ENCODE peak calls at places on chromosome 18, in four cellular contexts. One of them, this sample, is unnamed.

GRCh38 chr18:79927597-79928562 is 23.6 kb downstream of the SLC66A2 start:
- DNase-seq in GM23338: no peak
- DNase-seq in OCI-LY7: no peak
- DNase-seq in lower lobe of right lung: peak
- DNase-seq in this sample: no peak

GRCh38 chr18:22674300-22674699 is 256.6 kb upstream of the CTAGE1 start:
- DNase-seq in GM23338: no peak
- DNase-seq in OCI-LY7: no peak
- DNase-seq in lower lobe of right lung: no peak
- DNase-seq in this sample: peak

GRCh38 chr18:7824970-7825369 is 257.9 kb downstream of the PTPRM start:
- DNase-seq in GM23338: no peak
- DNase-seq in OCI-LY7: no peak
- DNase-seq in lower lobe of right lung: no peak
- DNase-seq in this sample: no peak

GRCh38 chr18:21307578-21307977 is 65.5 kb downstream of the GREB1L start:
- DNase-seq in GM23338: no peak
- DNase-seq in OCI-LY7: no peak
- DNase-seq in lower lobe of right lung: no peak
- DNase-seq in this sample: no peak

GRCh38 chr18:35248429-35248828 is 7.6 kb downstream of the ZNF397 start:
- DNase-seq in GM23338: no peak
- DNase-seq in OCI-LY7: no peak
- DNase-seq in lower lobe of right lung: no peak
- DNase-seq in this sample: no peak

GRCh38 chr18:59428018-59428417 is 69.0 kb upstream of the LMAN1 start:
- DNase-seq in GM23338: no peak
- DNase-seq in OCI-LY7: no peak
- DNase-seq in lower lobe of right lung: no peak
- DNase-seq in this sample: no peak

GRCh38 chr18:39274535-39274934 is 1708.9 kb upstream of the CELF4 start:
- DNase-seq in GM23338: no peak
- DNase-seq in OCI-LY7: no peak
- DNase-seq in lower lobe of right lung: no peak
- DNase-seq in this sample: no peak

GRCh38 chr18:74281639-74282358 is 10.0 kb downstream of the CYB5A start:
- DNase-seq in GM23338: no peak
- DNase-seq in OCI-LY7: no peak
- DNase-seq in lower lobe of right lung: no peak
- DNase-seq in this sample: no peak

GRCh38 chr18:79299711-79300110 is 96.0 kb upstream of the NFATC1 start:
- DNase-seq in GM23338: no peak
- DNase-seq in OCI-LY7: no peak
- DNase-seq in lower lobe of right lung: no peak
- DNase-seq in this sample: no peak

GRCh38 chr18:13103366-13103765 is 112.2 kb downstream of the CEP192 start:
- DNase-seq in GM23338: peak
- DNase-seq in OCI-LY7: peak
- DNase-seq in lower lobe of right lung: no peak
- DNase-seq in this sample: no peak

GRCh38 chr18:23636041-23636399 is 26.7 kb downstream of the ANKRD29 start:
- DNase-seq in GM23338: no peak
- DNase-seq in OCI-LY7: no peak
- DNase-seq in lower lobe of right lung: no peak
- DNase-seq in this sample: no peak

GRCh38 chr18:23627325-23627724 is 35.4 kb downstream of the ANKRD29 start:
- DNase-seq in GM23338: no peak
- DNase-seq in OCI-LY7: no peak
- DNase-seq in lower lobe of right lung: no peak
- DNase-seq in this sample: peak

GRCh38 chr18:74380916-74381315 is 65.3 kb downstream of the C18orf63 start:
- DNase-seq in GM23338: no peak
- DNase-seq in OCI-LY7: no peak
- DNase-seq in lower lobe of right lung: no peak
- DNase-seq in this sample: no peak

GRCh38 chr18:59249186-59249774 is 24.0 kb downstream of the RAX start:
- DNase-seq in GM23338: peak
- DNase-seq in OCI-LY7: peak
- DNase-seq in lower lobe of right lung: no peak
- DNase-seq in this sample: peak

GRCh38 chr18:55592572-55592971 is 4.6 kb upstream of the TCF4 start:
- DNase-seq in GM23338: no peak
- DNase-seq in OCI-LY7: no peak
- DNase-seq in lower lobe of right lung: no peak
- DNase-seq in this sample: no peak

GRCh38 chr18:27223570-27224340 is 38.6 kb upstream of the CHST9 start:
- DNase-seq in GM23338: peak
- DNase-seq in OCI-LY7: no peak
- DNase-seq in lower lobe of right lung: no peak
- DNase-seq in this sample: no peak

GRCh38 chr18:78803104-78803503 is 176.5 kb upstream of the SALL3 start:
- DNase-seq in GM23338: no peak
- DNase-seq in OCI-LY7: no peak
- DNase-seq in lower lobe of right lung: no peak
- DNase-seq in this sample: no peak

GRCh38 chr18:78268226-78268625 is 711.4 kb upstream of the SALL3 start:
- DNase-seq in GM23338: no peak
- DNase-seq in OCI-LY7: no peak
- DNase-seq in lower lobe of right lung: no peak
- DNase-seq in this sample: no peak

GRCh38 chr18:50788284-50788683 is 31.5 kb downstream of the MRO start:
- DNase-seq in GM23338: peak
- DNase-seq in OCI-LY7: no peak
- DNase-seq in lower lobe of right lung: no peak
- DNase-seq in this sample: no peak

GRCh38 chr18:55314615-55315237 is 273.3 kb downstream of the TCF4 start:
- DNase-seq in GM23338: peak
- DNase-seq in OCI-LY7: no peak
- DNase-seq in lower lobe of right lung: no peak
- DNase-seq in this sample: no peak

GRCh38 chr18:13229021-13229671 is 10.6 kb downstream of the LDLRAD4 start:
- DNase-seq in GM23338: no peak
- DNase-seq in OCI-LY7: no peak
- DNase-seq in lower lobe of right lung: no peak
- DNase-seq in this sample: no peak

GRCh38 chr18:58495202-58495601 is 133.7 kb downstream of the ALPK2 start:
- DNase-seq in GM23338: no peak
- DNase-seq in OCI-LY7: no peak
- DNase-seq in lower lobe of right lung: no peak
- DNase-seq in this sample: no peak

GRCh38 chr18:7466190-7466589 is 100.9 kb upstream of the PTPRM start:
- DNase-seq in GM23338: no peak
- DNase-seq in OCI-LY7: no peak
- DNase-seq in lower lobe of right lung: no peak
- DNase-seq in this sample: no peak

GRCh38 chr18:44708451-44709083 is 27.9 kb downstream of the SETBP1 start:
- DNase-seq in GM23338: no peak
- DNase-seq in OCI-LY7: no peak
- DNase-seq in lower lobe of right lung: no peak
- DNase-seq in this sample: no peak

GRCh38 chr18:23071285-23071684 is 64.0 kb upstream of the CABLES1 start:
- DNase-seq in GM23338: no peak
- DNase-seq in OCI-LY7: peak
- DNase-seq in lower lobe of right lung: peak
- DNase-seq in this sample: no peak

GRCh38 chr18:11040823-11041712 is 108.3 kb downstream of the PIEZO2 start:
- DNase-seq in GM23338: peak
- DNase-seq in OCI-LY7: peak
- DNase-seq in lower lobe of right lung: no peak
- DNase-seq in this sample: peak

GRCh38 chr18:56770873-56771272 is 119.7 kb downstream of the WDR7 start:
- DNase-seq in GM23338: no peak
- DNase-seq in OCI-LY7: no peak
- DNase-seq in lower lobe of right lung: no peak
- DNase-seq in this sample: no peak

DNA sequence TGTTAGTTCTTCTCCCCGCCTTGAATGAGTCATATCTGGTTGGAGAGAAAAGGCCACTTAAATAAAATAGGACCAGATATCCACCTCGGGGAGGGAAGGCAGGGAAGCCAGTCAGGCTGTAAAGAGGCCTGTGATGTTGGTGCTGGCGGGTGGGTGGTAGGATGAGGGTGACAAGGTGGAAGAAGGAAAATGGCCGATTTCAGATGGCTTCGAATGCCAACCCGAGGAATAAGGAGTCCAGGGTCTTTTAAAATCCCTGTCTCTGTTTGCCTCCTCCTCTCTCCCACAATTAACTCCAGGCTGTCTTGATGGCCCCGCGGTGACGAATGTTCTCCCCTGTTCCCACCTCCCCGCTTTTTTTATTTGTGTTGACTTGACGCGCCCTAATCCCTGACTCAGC is 41.5 kb downstream of the CELF4 start:
- DNase-seq in GM23338: no peak
- DNase-seq in OCI-LY7: no peak
- DNase-seq in lower lobe of right lung: no peak
- DNase-seq in this sample: no peak
- TF ChIP-seq CTCF in GM23338: no peak
- TF ChIP-seq CTCF in OCI-LY7: no peak
- TF ChIP-seq CTCF in lower lobe of right lung: no peak
- TF ChIP-seq CTCF in this sample: no peak

GRCh38 chr18:68840554-68841263 is 42.8 kb downstream of the CCDC102B start:
- DNase-seq in GM23338: peak
- DNase-seq in OCI-LY7: no peak
- DNase-seq in lower lobe of right lung: no peak
- DNase-seq in this sample: peak
- H3K27ac ChIP-seq in GM23338: no peak
- H3K27ac ChIP-seq in OCI-LY7: no peak
- H3K27ac ChIP-seq in lower lobe of right lung: no peak
- H3K27ac ChIP-seq in this sample: no peak

DNA sequence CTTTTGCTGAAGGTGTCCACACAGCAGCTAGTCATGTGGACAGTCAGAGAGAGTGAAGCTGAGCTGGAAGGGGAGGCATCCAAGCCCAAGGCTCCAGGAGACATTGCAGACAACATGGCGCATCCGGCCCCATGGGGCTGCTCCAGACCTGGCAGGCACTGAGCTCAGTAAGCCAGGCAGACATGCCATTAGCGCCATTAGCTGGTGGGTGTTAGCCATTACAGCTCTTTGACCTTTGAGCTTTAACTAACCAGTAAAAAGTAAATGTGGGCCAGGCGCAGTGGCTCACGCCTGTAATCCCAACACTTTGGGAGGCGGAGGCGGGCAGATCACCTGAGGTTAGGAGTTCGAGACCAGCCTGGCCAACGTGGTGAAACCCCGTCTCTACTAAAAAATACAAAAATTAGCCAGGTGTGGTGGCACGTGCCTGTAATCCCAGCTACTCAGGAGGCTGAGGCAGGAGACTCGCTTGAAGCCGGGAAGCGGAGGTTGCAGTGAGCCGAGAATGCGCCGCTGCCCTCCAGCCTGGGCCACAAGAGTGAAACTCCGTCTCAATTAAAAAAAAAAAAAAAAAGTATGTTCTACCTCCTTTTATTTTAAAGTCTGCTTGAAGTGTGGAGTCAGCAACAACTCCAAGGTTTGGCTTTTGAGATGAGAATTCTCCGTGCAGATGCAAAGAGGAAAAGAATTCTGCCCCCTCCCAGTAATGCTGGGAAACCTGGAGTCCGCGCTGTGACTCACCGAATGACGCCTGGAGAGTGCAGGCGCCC is 69.4 kb downstream of the TWSG1 start:
- DNase-seq in GM23338: peak
- DNase-seq in OCI-LY7: no peak
- DNase-seq in lower lobe of right lung: no peak
- DNase-seq in this sample: no peak
- TF ChIP-seq CTCF in GM23338: peak
- TF ChIP-seq CTCF in OCI-LY7: no peak
- TF ChIP-seq CTCF in lower lobe of right lung: no peak
- TF ChIP-seq CTCF in this sample: no peak

GRCh38 chr18:24987271-24987932 is 364.6 kb downstream of the ZNF521 start:
- DNase-seq in GM23338: peak
- DNase-seq in OCI-LY7: no peak
- DNase-seq in lower lobe of right lung: no peak
- DNase-seq in this sample: no peak
- H3K27ac ChIP-seq in GM23338: no peak
- H3K27ac ChIP-seq in OCI-LY7: no peak
- H3K27ac ChIP-seq in lower lobe of right lung: peak
- H3K27ac ChIP-seq in this sample: no peak

DNA sequence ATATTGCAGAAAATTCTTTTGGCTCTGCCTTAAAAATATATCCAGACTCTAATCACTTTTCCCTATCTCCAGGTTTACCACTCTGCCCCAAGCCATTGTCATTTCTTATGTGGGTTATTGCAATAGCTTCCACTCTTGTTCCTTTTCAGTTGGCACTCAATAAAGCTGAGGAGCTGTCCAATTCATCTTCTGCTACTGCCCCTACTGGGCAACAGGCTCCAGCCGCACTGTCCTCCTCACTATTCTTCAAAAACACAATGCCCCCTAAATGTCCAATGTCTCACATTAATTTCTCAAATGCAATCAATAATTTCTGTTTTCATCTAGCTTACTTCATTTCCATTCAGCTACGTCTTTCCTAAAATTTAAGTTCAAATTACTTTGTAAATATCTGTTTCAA is 1262.5 kb upstream of the CDH2 start:
- DNase-seq in GM23338: peak
- DNase-seq in OCI-LY7: no peak
- DNase-seq in lower lobe of right lung: no peak
- DNase-seq in this sample: no peak
- TF ChIP-seq CTCF in GM23338: peak
- TF ChIP-seq CTCF in OCI-LY7: no peak
- TF ChIP-seq CTCF in lower lobe of right lung: no peak
- TF ChIP-seq CTCF in this sample: no peak

GRCh38 chr18:77108821-77109692 is 23.5 kb downstream of the MBP start:
- DNase-seq in GM23338: no peak
- DNase-seq in OCI-LY7: no peak
- DNase-seq in lower lobe of right lung: no peak
- DNase-seq in this sample: no peak

GRCh38 chr18:77106331-77106730 is 26.3 kb downstream of the MBP start:
- DNase-seq in GM23338: no peak
- DNase-seq in OCI-LY7: no peak
- DNase-seq in lower lobe of right lung: no peak
- DNase-seq in this sample: no peak

GRCh38 chr18:77108001-77108692 is 24.4 kb downstream of the MBP start:
- DNase-seq in GM23338: no peak
- DNase-seq in OCI-LY7: peak
- DNase-seq in lower lobe of right lung: no peak
- DNase-seq in this sample: no peak

GRCh38 chr18:77105680-77106079 is 26.9 kb downstream of the MBP start:
- DNase-seq in GM23338: no peak
- DNase-seq in OCI-LY7: no peak
- DNase-seq in lower lobe of right lung: no peak
- DNase-seq in this sample: no peak

DNA sequence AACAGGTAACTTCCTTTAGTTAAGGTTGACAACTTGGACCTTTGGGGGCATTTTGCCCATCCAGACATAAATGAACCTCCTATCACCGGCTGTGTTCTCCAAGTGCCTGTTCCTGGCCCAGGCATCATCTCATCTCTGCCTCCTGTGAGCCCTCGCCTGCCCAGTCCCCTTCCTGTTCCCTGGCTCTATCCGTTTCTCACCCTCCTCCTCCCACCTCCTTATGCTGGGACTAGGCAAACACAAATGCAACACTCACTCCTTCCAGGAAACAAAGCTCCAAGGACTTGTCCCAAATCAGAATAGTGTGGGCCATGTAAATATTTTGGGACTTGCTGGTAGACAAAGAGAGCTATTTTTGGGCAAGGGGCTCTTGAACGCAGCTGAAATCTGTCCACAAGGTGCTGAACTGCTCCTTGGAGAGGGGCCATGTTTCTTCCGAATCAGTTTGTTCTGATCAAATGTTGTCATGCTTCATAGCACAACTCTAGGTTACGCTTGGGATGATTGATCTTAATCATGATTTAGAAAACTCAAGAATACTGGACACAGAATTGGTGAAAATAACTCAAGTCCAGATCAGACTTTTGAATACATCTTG is 25.3 kb downstream of the MBP start:
- DNase-seq in GM23338: no peak
- DNase-seq in OCI-LY7: no peak
- DNase-seq in lower lobe of right lung: no peak
- DNase-seq in this sample: no peak
- H3K27ac ChIP-seq in GM23338: peak
- H3K27ac ChIP-seq in OCI-LY7: no peak
- H3K27ac ChIP-seq in lower lobe of right lung: peak
- H3K27ac ChIP-seq in this sample: no peak